ENCODE peak calls at places on chromosome 10, in four cellular contexts. A is stimulated activated naive CD8-positive, alpha-beta T cell treated with anti-CD3 and anti-CD28 coated beads, Interleukin-15, Interleukin-2, amounts not matched to agents 100 U/mL and 50 U/mL, for 24 hours; V is ACHN; T is lung microvascular endothelial cell. Y is an unnamed sample.

GRCh38 chr10:77223532-77224460 is 413.8 kb downstream of the KCNMA1 start:
- DNase-seq in A (no peak), T (no peak), V (peak), Y (no peak)

GRCh38 chr10:116849271-116850057 is at the start of gene ENO4:
- DNase-seq in V (peak), T (peak), A (peak), Y (peak)

GRCh38 chr10:6542999-6543430 is 37.1 kb downstream of the PRKCQ start:
- DNase-seq in T (no peak), V (no peak), A (peak), Y (no peak)

GRCh38 chr10:103277713-103278299 is 868 bp downstream of the INA start:
- DNase-seq in T (peak), V (no peak), A (no peak), Y (no peak)

GRCh38 chr10:54869022-54869421 is 68.0 kb upstream of the PCDH15 start:
- DNase-seq in A (no peak), V (peak), T (no peak), Y (no peak)

GRCh38 chr10:1040133-1040532 is 8.8 kb downstream of the IDI1 start:
- DNase-seq in V (no peak), A (no peak), T (no peak), Y (no peak)

GRCh38 chr10:89438525-89438924 is 24.2 kb downstream of the IFIT5 start:
- DNase-seq in A (no peak), V (no peak), T (no peak), Y (no peak)

GRCh38 chr10:100730739-100731602 is 14.4 kb upstream of the PAX2 start:
- DNase-seq in T (no peak), A (peak), V (peak), Y (no peak)

GRCh38 chr10:22710139-22710745 is 4.1 kb downstream of the PIP4K2A start:
- DNase-seq in V (no peak), T (no peak), A (no peak), Y (no peak)

GRCh38 chr10:131381576-131381975 is 70.1 kb upstream of the TCERG1L start:
- DNase-seq in V (no peak), A (no peak), T (no peak), Y (no peak)

GRCh38 chr10:131569851-131570715 is 258.6 kb upstream of the TCERG1L start:
- DNase-seq in V (no peak), A (no peak), T (no peak), Y (no peak)

GRCh38 chr10:27584302-27584701 is 80.2 kb downstream of the RAB18 start:
- DNase-seq in T (no peak), A (no peak), V (no peak), Y (no peak)

GRCh38 chr10:122682522-122682921 is 17.1 kb downstream of the C10orf120 start:
- DNase-seq in T (no peak), V (no peak), A (no peak), Y (no peak)

GRCh38 chr10:5629789-5630436 is 36.5 kb downstream of the ASB13 start:
- DNase-seq in A (peak), T (peak), V (peak), Y (peak)

GRCh38 chr10:77168161-77168560 is 469.4 kb downstream of the KCNMA1 start:
- DNase-seq in A (no peak), T (no peak), V (no peak), Y (no peak)

GRCh38 chr10:18334116-18334867 is 194.1 kb downstream of the CACNB2 start:
- DNase-seq in V (no peak), T (no peak), A (no peak), Y (no peak)